ENCODE peak calls at places on chromosomes 1 and 21, in five cellular contexts. One of them, this sample, is unnamed.

GRCh38 chr1:218350909-218351616 is 5.9 kb downstream of the TGFB2 start:
- DNase-seq in activated T-cell treated with anti-CD3 and anti-CD28 coated beads for 24 hours: no peak
- DNase-seq in NCI-H1092 treated with DMSO at 0.1 percent for 48 hours: no peak
- DNase-seq in AG09309: no peak
- DNase-seq in Right ventricle myocardium inferior: no peak
- DNase-seq in this sample: no peak

GRCh38 chr21:46171585-46171984 is 12.7 kb downstream of the SPATC1L start:
- DNase-seq in activated T-cell treated with anti-CD3 and anti-CD28 coated beads for 24 hours: no peak
- DNase-seq in NCI-H1092 treated with DMSO at 0.1 percent for 48 hours: no peak
- DNase-seq in AG09309: no peak
- DNase-seq in Right ventricle myocardium inferior: no peak
- DNase-seq in this sample: peak

GRCh38 chr1:233647083-233647482 is 33.2 kb downstream of the KCNK1 start:
- DNase-seq in activated T-cell treated with anti-CD3 and anti-CD28 coated beads for 24 hours: no peak
- DNase-seq in NCI-H1092 treated with DMSO at 0.1 percent for 48 hours: no peak
- DNase-seq in AG09309: peak
- DNase-seq in Right ventricle myocardium inferior: no peak
- DNase-seq in this sample: no peak

GRCh38 chr1:24688621-24689195 is 45.6 kb downstream of the SRRM1 start:
- DNase-seq in activated T-cell treated with anti-CD3 and anti-CD28 coated beads for 24 hours: peak
- DNase-seq in NCI-H1092 treated with DMSO at 0.1 percent for 48 hours: peak
- DNase-seq in AG09309: no peak
- DNase-seq in Right ventricle myocardium inferior: peak
- DNase-seq in this sample: peak

GRCh38 chr1:201628490-201628889 is 89.6 kb downstream of the NAV1 start:
- DNase-seq in activated T-cell treated with anti-CD3 and anti-CD28 coated beads for 24 hours: no peak
- DNase-seq in NCI-H1092 treated with DMSO at 0.1 percent for 48 hours: peak
- DNase-seq in AG09309: no peak
- DNase-seq in Right ventricle myocardium inferior: no peak
- DNase-seq in this sample: no peak

GRCh38 chr1:236018885-236019453 is 45.9 kb downstream of the NID1 start:
- DNase-seq in activated T-cell treated with anti-CD3 and anti-CD28 coated beads for 24 hours: no peak
- DNase-seq in NCI-H1092 treated with DMSO at 0.1 percent for 48 hours: no peak
- DNase-seq in AG09309: no peak
- DNase-seq in Right ventricle myocardium inferior: peak
- DNase-seq in this sample: peak

GRCh38 chr1:15950763-15951295 is 25.1 kb downstream of the ZBTB17 start:
- DNase-seq in activated T-cell treated with anti-CD3 and anti-CD28 coated beads for 24 hours: peak
- DNase-seq in NCI-H1092 treated with DMSO at 0.1 percent for 48 hours: no peak
- DNase-seq in AG09309: peak
- DNase-seq in Right ventricle myocardium inferior: no peak
- DNase-seq in this sample: peak

GRCh38 chr1:205947024-205947423 is 3.8 kb upstream of the SLC26A9 start:
- DNase-seq in activated T-cell treated with anti-CD3 and anti-CD28 coated beads for 24 hours: no peak
- DNase-seq in NCI-H1092 treated with DMSO at 0.1 percent for 48 hours: no peak
- DNase-seq in AG09309: no peak
- DNase-seq in Right ventricle myocardium inferior: no peak
- DNase-seq in this sample: no peak

GRCh38 chr21:32814528-32814927 is 43.0 kb upstream of the PAXBP1 start:
- DNase-seq in activated T-cell treated with anti-CD3 and anti-CD28 coated beads for 24 hours: no peak
- DNase-seq in NCI-H1092 treated with DMSO at 0.1 percent for 48 hours: no peak
- DNase-seq in AG09309: no peak
- DNase-seq in Right ventricle myocardium inferior: no peak
- DNase-seq in this sample: no peak

GRCh38 chr1:61051455-61052392 is 30.6 kb upstream of the NFIA start:
- DNase-seq in activated T-cell treated with anti-CD3 and anti-CD28 coated beads for 24 hours: no peak
- DNase-seq in NCI-H1092 treated with DMSO at 0.1 percent for 48 hours: no peak
- DNase-seq in AG09309: no peak
- DNase-seq in Right ventricle myocardium inferior: no peak
- DNase-seq in this sample: peak

GRCh38 chr1:7388141-7388487 is 383.0 kb upstream of the VAMP3 start:
- DNase-seq in activated T-cell treated with anti-CD3 and anti-CD28 coated beads for 24 hours: no peak
- DNase-seq in NCI-H1092 treated with DMSO at 0.1 percent for 48 hours: no peak
- DNase-seq in AG09309: no peak
- DNase-seq in Right ventricle myocardium inferior: no peak
- DNase-seq in this sample: peak